ENCODE peak calls at places on chromosomes 4 and X, in six cellular contexts. G is A549, X is right lobe of liver, H is tibial artery, N is EH, O is skeletal muscle cell. Y is an unnamed sample.

GRCh38 chrX:38347136-38347535 is 5.3 kb upstream of the OTC start:
- DNase-seq in G (peak), X (no peak), H (no peak), N (peak), O (peak), Y (no peak)

GRCh38 chr4:160224049-160224448 is 1121.2 kb downstream of the RAPGEF2 start:
- DNase-seq in G (no peak), X (no peak), H (no peak), N (no peak), O (no peak), Y (no peak)

GRCh38 chr4:36000941-36001557 is 243.3 kb downstream of the ARAP2 start:
- DNase-seq in G (no peak), X (peak), H (no peak), N (no peak), O (no peak), Y (peak)

GRCh38 chr4:23889814-23890269 is at the start of gene PPARGC1A:
- DNase-seq in G (no peak), X (peak), H (peak), N (peak), O (no peak), Y (peak)

GRCh38 chr4:125522992-125523391 is 208.2 kb downstream of the FAT4 start:
- DNase-seq in G (no peak), X (peak), H (no peak), N (no peak), O (no peak), Y (no peak)

GRCh38 chrX:24026403-24026801 is 584 bp downstream of the KLHL15 start:
- DNase-seq in G (peak), X (no peak), H (no peak), N (peak), O (no peak), Y (no peak)

GRCh38 chr4:127856485-127857447 is 23.9 kb upstream of the PLK4 start:
- DNase-seq in G (no peak), X (no peak), H (no peak), N (peak), O (peak), Y (no peak)

GRCh38 chrX:23662853-23663252 is 4.4 kb upstream of the PRDX4 start:
- DNase-seq in G (no peak), X (no peak), H (no peak), N (peak), O (peak), Y (no peak)

GRCh38 chr4:14218641-14219040 is 591.1 kb upstream of the BOD1L1 start:
- DNase-seq in G (no peak), X (no peak), H (no peak), N (no peak), O (no peak), Y (no peak)

GRCh38 chrX:24081661-24082154 is 27.0 kb downstream of the EIF2S3 start:
- DNase-seq in G (peak), X (peak), H (peak), N (peak), O (peak), Y (peak)

GRCh38 chrX:54561622-54562021 is 31.6 kb downstream of the GNL3L start:
- DNase-seq in G (no peak), X (no peak), H (no peak), N (no peak), O (no peak), Y (no peak)

GRCh38 chrX:102606115-102606514 is 6.8 kb downstream of the ARMCX5 start:
- DNase-seq in G (no peak), X (no peak), H (no peak), N (no peak), O (no peak), Y (no peak)

GRCh38 chr4:137203601-137204000 is 328.7 kb downstream of the PCDH18 start:
- DNase-seq in G (no peak), X (no peak), H (no peak), N (peak), O (peak), Y (no peak)

GRCh38 chr4:7742807-7743158 is 196.9 kb downstream of the AFAP1 start:
- DNase-seq in G (no peak), X (no peak), H (no peak), N (no peak), O (no peak), Y (no peak)

GRCh38 chr4:48016141-48017107 is at the start of the genes CNGA1 and NIPAL1:
- DNase-seq in G (peak), X (peak), H (peak), N (peak), O (no peak), Y (peak)

GRCh38 chr4:67549123-67549522 is 3.8 kb upstream of the CENPC start:
- DNase-seq in G (peak), X (no peak), H (no peak), N (no peak), O (no peak), Y (no peak)

GRCh38 chr4:186169333-186169941 is 21.9 kb upstream of the CYP4V2 start:
- DNase-seq in G (no peak), X (no peak), H (no peak), N (no peak), O (no peak), Y (no peak)

GRCh38 chr4:147049940-147050852 is 104.5 kb upstream of the TTC29 start:
- DNase-seq in G (no peak), X (no peak), H (no peak), N (peak), O (peak), Y (no peak)

GRCh38 chrX:33171071-33171470 is 40.3 kb downstream of the DMD start:
- DNase-seq in G (no peak), X (no peak), H (no peak), N (no peak), O (no peak), Y (no peak)